ENCODE peak calls at places on chromosomes 7 and 10, in ten cellular contexts. J, B, O, U, I, E, H, V, T and S are unnamed samples.

GRCh38 chr7:102874166-102874829 is 38.5 kb upstream of the LRRC17 start:
- DNase-seq in J (peak), B (no peak), O (no peak), U (peak), I (peak), E (peak), H (no peak), V (peak), T (peak), S (peak)

GRCh38 chr10:90945496-90946070 is 24.7 kb upstream of the ANKRD1 start:
- DNase-seq in J (peak), B (no peak), O (no peak), U (no peak), I (peak), E (no peak), H (no peak), V (peak), T (no peak), S (no peak)

GRCh38 chr7:145175366-145175765 is 339.5 kb upstream of the TPK1 start:
- DNase-seq in J (no peak), B (no peak), O (no peak), U (no peak), I (no peak), E (no peak), H (no peak), V (no peak), T (no peak), S (no peak)

GRCh38 chr7:95002726-95003125 is 95.3 kb downstream of the PPP1R9A start:
- DNase-seq in J (no peak), B (no peak), O (no peak), U (no peak), I (no peak), E (no peak), H (no peak), V (no peak), T (no peak), S (no peak)

GRCh38 chr7:151708610-151709009 is 168.3 kb downstream of the PRKAG2 start:
- DNase-seq in J (no peak), B (peak), O (no peak), U (no peak), I (no peak), E (no peak), H (no peak), V (no peak), T (no peak), S (no peak)

GRCh38 chr10:89921422-89921821 is 220.0 kb downstream of the KIF20B start:
- DNase-seq in J (no peak), B (no peak), O (no peak), U (peak), I (no peak), E (no peak), H (no peak), V (peak), T (no peak), S (peak)

GRCh38 chr10:109218207-109218606 is 705.1 kb downstream of the XPNPEP1 start:
- DNase-seq in J (no peak), B (no peak), O (no peak), U (no peak), I (no peak), E (no peak), H (no peak), V (no peak), T (no peak), S (no peak)

GRCh38 chr7:1850111-1850975 is 180.3 kb downstream of the ELFN1 start:
- DNase-seq in J (peak), B (peak), O (no peak), U (no peak), I (no peak), E (no peak), H (no peak), V (no peak), T (no peak), S (no peak)

GRCh38 chr7:45920543-45921380 is at the start of gene IGFBP3:
- DNase-seq in J (peak), B (peak), O (no peak), U (peak), I (peak), E (peak), H (no peak), V (peak), T (no peak), S (peak)

GRCh38 chr7:111853231-111853990 is 291.1 kb upstream of the IMMP2L start:
- DNase-seq in J (no peak), B (no peak), O (no peak), U (no peak), I (peak), E (no peak), H (no peak), V (no peak), T (no peak), S (no peak)

GRCh38 chr7:10815546-10815945 is 158.1 kb upstream of the PHF14 start:
- DNase-seq in J (no peak), B (no peak), O (no peak), U (no peak), I (no peak), E (no peak), H (no peak), V (no peak), T (no peak), S (no peak)

GRCh38 chr7:128137096-128137655 is 103.9 kb upstream of the LEP start:
- DNase-seq in J (no peak), B (no peak), O (no peak), U (no peak), I (peak), E (peak), H (peak), V (no peak), T (peak), S (no peak)

GRCh38 chr10:86958109-86958830 is at the start of gene SNCG:
- DNase-seq in J (peak), B (peak), O (no peak), U (no peak), I (peak), E (no peak), H (no peak), V (no peak), T (no peak), S (no peak)

GRCh38 chr7:86913709-86914108 is 145.7 kb downstream of the ELAPOR2 start:
- DNase-seq in J (no peak), B (no peak), O (no peak), U (no peak), I (peak), E (peak), H (no peak), V (peak), T (no peak), S (no peak)

GRCh38 chr7:158061884-158062656 is 525.6 kb downstream of the PTPRN2 start:
- DNase-seq in J (peak), B (no peak), O (no peak), U (no peak), I (no peak), E (no peak), H (no peak), V (no peak), T (no peak), S (no peak)

GRCh38 chr7:50531401-50531906 is 33.8 kb downstream of the DDC start:
- DNase-seq in J (peak), B (no peak), O (no peak), U (no peak), I (no peak), E (no peak), H (no peak), V (peak), T (peak), S (peak)

GRCh38 chr10:107859065-107859464 is 694.6 kb upstream of the SORCS1 start:
- DNase-seq in J (no peak), B (no peak), O (no peak), U (no peak), I (no peak), E (no peak), H (no peak), V (no peak), T (no peak), S (no peak)

GRCh38 chr7:67625257-67625713 is 628.7 kb downstream of the TYW1 start:
- DNase-seq in J (peak), B (peak), O (peak), U (peak), I (peak), E (peak), H (no peak), V (peak), T (peak), S (peak)

GRCh38 chr10:98536551-98536950 is 89.8 kb upstream of the HPS1 start:
- DNase-seq in J (no peak), B (no peak), O (no peak), U (peak), I (peak), E (peak), H (no peak), V (no peak), T (no peak), S (peak)

GRCh38 chr10:124587811-124588211 is 126.2 kb downstream of the LHPP start:
- DNase-seq in J (no peak), B (peak), O (no peak), U (no peak), I (no peak), E (no peak), H (no peak), V (no peak), T (no peak), S (no peak)

GRCh38 chr10:68135922-68136718 is 26.8 kb downstream of the MYPN start:
- DNase-seq in J (peak), B (no peak), O (no peak), U (peak), I (peak), E (peak), H (no peak), V (peak), T (no peak), S (peak)

GRCh38 chr7:92834661-92835139 is 1.7 kb downstream of the CDK6 start:
- DNase-seq in J (peak), B (peak), O (peak), U (peak), I (no peak), E (no peak), H (no peak), V (no peak), T (no peak), S (peak)

GRCh38 chr10:96130326-96130758 is 245 bp downstream of the ZNF518A start:
- DNase-seq in J (peak), B (peak), O (peak), U (peak), I (peak), E (peak), H (peak), V (peak), T (peak), S (peak)

GRCh38 chr10:79116801-79117723 is 48.3 kb downstream of the ZMIZ1 start:
- DNase-seq in J (peak), B (no peak), O (peak), U (no peak), I (peak), E (no peak), H (no peak), V (peak), T (no peak), S (no peak)

DNA sequence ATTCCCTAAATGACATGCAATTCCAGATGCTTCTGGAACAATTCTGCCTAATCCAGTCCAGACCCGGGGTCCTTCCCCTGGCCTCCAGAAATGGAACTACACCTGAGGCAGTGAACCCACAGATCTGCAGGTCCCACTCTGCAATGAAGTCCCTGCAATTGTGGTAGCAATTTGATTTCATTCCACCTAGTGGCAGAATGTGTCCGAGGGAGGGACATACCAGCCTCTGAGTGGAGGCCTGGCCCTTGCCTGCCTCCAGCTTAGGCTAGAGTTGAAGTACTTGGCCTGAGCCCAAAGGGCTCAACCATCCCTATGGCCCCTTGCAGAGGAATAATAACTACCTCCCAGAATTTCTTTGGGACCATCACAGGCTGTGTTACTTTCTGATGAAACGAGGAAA is 4.2 kb upstream of the CEP41 start:
- DNase-seq in J (no peak), B (no peak), O (no peak), U (no peak), I (no peak), E (no peak), H (no peak), V (no peak), T (no peak), S (no peak)
- TF ChIP-seq CTCF in J (no peak), B (no peak), O (no peak), U (no peak), I (no peak), E (no peak), H (no peak), V (no peak), T (no peak), S (no peak)

GRCh38 chr10:56116684-56117083 is 244.4 kb downstream of the ZWINT start:
- DNase-seq in J (no peak), B (no peak), O (no peak), U (no peak), I (no peak), E (no peak), H (no peak), V (no peak), T (no peak), S (no peak)
- TF ChIP-seq CTCF in J (no peak), B (no peak), O (no peak), U (no peak), I (no peak), E (no peak), H (no peak), V (no peak), T (no peak), S (no peak)

GRCh38 chr10:49784631-49785030 is 22.5 kb upstream of the OGDHL start:
- DNase-seq in J (no peak), B (no peak), O (no peak), U (no peak), I (no peak), E (no peak), H (no peak), V (no peak), T (no peak), S (no peak)

GRCh38 chr10:49781247-49781646 is 19.1 kb upstream of the OGDHL start:
- DNase-seq in J (no peak), B (no peak), O (no peak), U (no peak), I (peak), E (peak), H (no peak), V (no peak), T (no peak), S (no peak)

GRCh38 chr10:49778197-49778596 is 16.1 kb upstream of the OGDHL start:
- DNase-seq in J (no peak), B (no peak), O (no peak), U (no peak), I (no peak), E (no peak), H (no peak), V (no peak), T (no peak), S (no peak)

DNA sequence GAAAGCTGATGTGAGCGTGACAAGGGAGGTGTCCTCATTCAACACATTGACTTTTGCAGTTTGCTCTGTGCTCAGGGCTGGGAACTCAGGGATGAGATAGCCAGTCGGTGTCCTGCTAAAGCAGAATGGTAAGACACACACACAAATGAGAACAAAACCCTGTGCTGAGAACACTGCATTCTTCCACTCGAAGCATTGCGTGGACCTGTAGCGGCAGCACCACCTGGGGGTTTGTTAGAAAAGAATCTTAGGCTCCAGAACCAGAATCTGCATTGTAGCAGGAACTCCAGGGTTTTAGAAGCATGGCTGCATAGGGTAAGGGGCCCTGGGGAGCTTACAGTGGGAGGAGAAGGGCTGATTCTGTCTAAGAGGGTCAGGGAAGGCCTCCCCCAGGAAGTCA is 21.5 kb upstream of the OGDHL start:
- DNase-seq in J (no peak), B (no peak), O (no peak), U (no peak), I (no peak), E (no peak), H (no peak), V (no peak), T (no peak), S (no peak)
- TF ChIP-seq CTCF in J (no peak), B (no peak), O (no peak), U (no peak), I (no peak), E (no peak), H (no peak), V (no peak), T (no peak), S (no peak)

GRCh38 chr7:29490094-29490607 is 73.5 kb upstream of the PRR15 start:
- DNase-seq in J (no peak), B (no peak), O (no peak), U (no peak), I (no peak), E (no peak), H (no peak), V (no peak), T (no peak), S (no peak)
- TF ChIP-seq CTCF in J (no peak), B (no peak), O (no peak), U (no peak), I (no peak), E (no peak), H (no peak), V (no peak), T (no peak), S (no peak)

GRCh38 chr10:69758310-69758728 is 43.4 kb upstream of the COL13A1 start:
- DNase-seq in J (no peak), B (no peak), O (no peak), U (no peak), I (no peak), E (no peak), H (no peak), V (no peak), T (no peak), S (no peak)
- TF ChIP-seq CTCF in J (no peak), B (no peak), O (no peak), U (no peak), I (no peak), E (no peak), H (no peak), V (no peak), T (no peak), S (no peak)